ENCODE peak calls at places on chromosomes 4 and X, in six cellular contexts. E is spleen, C is WERI-Rb-1, L is chondrocyte, F is BE2C, J is GM06990. W is an unnamed sample.

GRCh38 chr4:174561556-174561955 is 39.3 kb upstream of the HPGD start:
- DNase-seq in E (no peak), C (no peak), L (no peak), F (no peak), J (no peak), W (no peak)

GRCh38 chrX:128769511-128769910 is 717.3 kb upstream of the ACTRT1 start:
- DNase-seq in E (no peak), C (peak), L (no peak), F (no peak), J (no peak), W (no peak)

GRCh38 chrX:45449982-45450381 is 249.3 kb upstream of the DIPK2B start:
- DNase-seq in E (no peak), C (no peak), L (no peak), F (no peak), J (no peak), W (no peak)

GRCh38 chr4:130214268-130214667 is 1118.3 kb downstream of the C4orf33 start:
- DNase-seq in E (no peak), C (no peak), L (no peak), F (no peak), J (no peak), W (no peak)

GRCh38 chrX:130592204-130592603 is 190.4 kb downstream of the RBMX2 start:
- DNase-seq in E (no peak), C (no peak), L (no peak), F (no peak), J (no peak), W (no peak)

GRCh38 chrX:120840826-120841225 is 34.8 kb downstream of the CT47B1 start:
- DNase-seq in E (no peak), C (no peak), L (no peak), F (no peak), J (no peak), W (no peak)

GRCh38 chrX:18272222-18272621 is 51.5 kb upstream of the BEND2 start:
- DNase-seq in E (no peak), C (no peak), L (no peak), F (no peak), J (no peak), W (no peak)

GRCh38 chr4:185534850-185535761 is at the start of gene PDLIM3:
- DNase-seq in E (peak), C (peak), L (no peak), F (peak), J (peak), W (peak)

GRCh38 chr4:68152411-68152810 is 22.7 kb upstream of the TMPRSS11F start:
- DNase-seq in E (no peak), C (no peak), L (no peak), F (no peak), J (no peak), W (no peak)

GRCh38 chrX:85052636-85053343 is 49.1 kb downstream of the APOOL start:
- DNase-seq in E (no peak), C (no peak), L (no peak), F (no peak), J (no peak), W (no peak)

GRCh38 chr4:70749313-70749712 is 27.5 kb downstream of the RUFY3 start:
- DNase-seq in E (no peak), C (no peak), L (no peak), F (no peak), J (peak), W (no peak)

DNA sequence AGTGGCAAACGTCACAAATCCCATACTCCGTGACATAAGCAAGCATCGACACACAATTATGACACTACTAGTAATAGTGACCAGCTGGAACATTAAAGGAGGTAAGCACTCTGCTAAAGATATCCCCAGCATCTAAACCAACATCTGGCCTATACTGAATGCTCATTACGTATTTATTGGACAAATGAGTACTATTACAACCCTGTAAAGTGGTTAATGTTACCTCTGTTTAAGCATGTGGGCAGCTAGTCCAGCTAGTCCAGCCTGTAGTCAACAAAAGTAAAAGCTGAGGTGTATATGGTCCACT is 419 bp upstream of the RPGR start:
- DNase-seq in E (no peak), C (no peak), L (no peak), F (no peak), J (no peak), W (no peak)
- TF ChIP-seq CTCF in E (peak), C (no peak), L (peak), F (no peak), J (no peak), W (no peak)

GRCh38 chr4:3719836-3720235 is 46.3 kb upstream of the ADRA2C start:
- DNase-seq in E (no peak), C (no peak), L (no peak), F (no peak), J (no peak), W (no peak)

GRCh38 chr4:3716876-3717235 is 49.3 kb upstream of the ADRA2C start:
- DNase-seq in E (peak), C (no peak), L (peak), F (no peak), J (no peak), W (no peak)

GRCh38 chr4:3719191-3719590 is 47.0 kb upstream of the ADRA2C start:
- DNase-seq in E (peak), C (no peak), L (peak), F (no peak), J (no peak), W (no peak)

GRCh38 chr4:3717241-3717640 is 48.9 kb upstream of the ADRA2C start:
- DNase-seq in E (peak), C (no peak), L (peak), F (no peak), J (no peak), W (no peak)

GRCh38 chr4:3718462-3718861 is 47.7 kb upstream of the ADRA2C start:
- DNase-seq in E (peak), C (no peak), L (peak), F (no peak), J (no peak), W (no peak)
- TF ChIP-seq CTCF in E (no peak), C (no peak), L (no peak), F (no peak), J (no peak), W (no peak)

DNA sequence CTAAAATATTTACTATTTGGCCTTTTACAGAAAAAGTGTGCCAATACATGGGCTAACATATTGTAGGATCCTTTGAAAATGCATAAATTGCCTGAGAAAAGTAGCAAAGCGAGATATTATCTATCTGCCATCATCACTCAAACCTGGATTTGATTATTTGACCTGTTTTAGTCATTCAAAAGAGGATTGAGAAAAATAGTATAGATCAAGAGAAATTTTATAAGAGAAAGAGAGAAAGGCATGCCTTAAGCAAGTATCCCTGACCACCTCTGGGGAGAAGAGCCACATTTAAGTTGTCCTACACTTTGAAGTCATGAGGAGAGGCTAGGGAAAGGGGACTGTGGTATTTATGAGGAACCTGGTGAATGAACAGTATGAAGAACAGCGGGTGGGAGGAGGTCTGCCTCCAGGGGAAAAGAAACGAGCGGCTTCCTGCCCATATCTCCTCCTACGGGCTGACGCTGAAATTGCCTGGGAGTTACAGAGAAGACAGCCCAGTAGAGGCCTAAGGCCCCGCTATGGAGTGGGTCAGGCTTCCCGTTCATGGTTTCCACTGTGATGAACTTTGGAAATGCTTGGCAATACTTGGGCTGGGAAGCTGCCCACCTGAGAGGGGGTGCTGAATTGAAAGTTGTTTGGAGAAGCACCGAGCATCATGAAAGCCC is 106.8 kb upstream of the ACSL4 start:
- DNase-seq in E (no peak), C (peak), L (no peak), F (peak), J (no peak), W (peak)
- TF ChIP-seq CTCF in E (no peak), C (no peak), L (peak), F (no peak), J (peak), W (peak)

GRCh38 chr4:37803348-37803973 is 23.0 kb upstream of the PGM2 start:
- DNase-seq in E (no peak), C (no peak), L (no peak), F (no peak), J (no peak), W (no peak)
- TF ChIP-seq CTCF in E (peak), C (no peak), L (peak), F (peak), J (peak), W (peak)

GRCh38 chrX:112874614-112875013 is 34.0 kb upstream of the AMOT start:
- DNase-seq in E (no peak), C (no peak), L (no peak), F (no peak), J (no peak), W (no peak)
- TF ChIP-seq CTCF in E (no peak), C (no peak), L (no peak), F (no peak), J (no peak), W (no peak)

GRCh38 chr4:109160494-109160893 is 142.0 kb downstream of the COL25A1 start:
- DNase-seq in E (no peak), C (no peak), L (no peak), F (no peak), J (no peak), W (peak)

GRCh38 chr4:109164011-109164410 is 138.4 kb downstream of the COL25A1 start:
- DNase-seq in E (no peak), C (no peak), L (no peak), F (no peak), J (no peak), W (no peak)

GRCh38 chr4:109163493-109163892 is 139.0 kb downstream of the COL25A1 start:
- DNase-seq in E (no peak), C (no peak), L (no peak), F (no peak), J (no peak), W (no peak)

GRCh38 chr4:109166126-109166525 is 136.3 kb downstream of the COL25A1 start:
- DNase-seq in E (no peak), C (no peak), L (no peak), F (no peak), J (no peak), W (no peak)

DNA sequence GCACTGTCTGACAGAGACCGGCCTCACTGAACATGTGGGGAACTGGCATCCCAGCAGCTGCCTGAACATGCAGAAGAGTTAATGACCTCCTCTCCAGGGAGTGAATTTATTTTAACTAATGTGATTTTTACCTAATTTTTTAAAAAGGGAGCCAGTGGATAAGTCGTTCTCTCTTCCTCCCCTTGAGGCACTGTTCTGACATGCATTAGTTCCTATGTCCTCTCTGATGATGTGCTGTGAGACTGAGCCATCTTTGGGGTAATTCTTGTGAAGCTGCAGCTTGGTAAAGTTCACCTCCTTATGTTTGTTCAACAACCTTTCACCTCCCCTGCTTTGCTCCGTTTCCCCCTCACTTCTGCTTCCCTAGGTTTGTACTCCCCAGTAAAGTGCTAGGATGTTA is 139.7 kb downstream of the COL25A1 start:
- DNase-seq in E (no peak), C (no peak), L (no peak), F (no peak), J (no peak), W (no peak)
- TF ChIP-seq CTCF in E (no peak), C (no peak), L (no peak), F (no peak), J (no peak), W (no peak)